ENCODE peak calls at places on chromosomes 5 and 9, in eight cellular contexts. V is A549, K is HepG2, A is fibroblast of lung, P is HCT116, J is mesenchymal stem cell, T is PC-9, G is PC-3. M is an unnamed sample.

GRCh38 chr9:124659099-124659659 is 111.9 kb downstream of the NR6A1 start:
- DNase-seq in J (peak; percentile 99), G (peak; percentile 69), K (peak; percentile 93), A (peak; percentile 97), T (peak; percentile 83), V (peak; percentile 78), P (no peak), M (peak; percentile 61)

GRCh38 chr5:1143670-1143951 is 31.7 kb upstream of the SLC12A7 start:
- DNase-seq in V (no peak), K (no peak), G (no peak), T (no peak), J (no peak), P (no peak), A (no peak), M (no peak)

GRCh38 chr5:143231426-143231825 is 172.1 kb downstream of the NR3C1 start:
- DNase-seq in J (no peak), T (no peak), K (no peak), A (no peak), P (no peak), V (no peak), G (no peak), M (no peak)

GRCh38 chr5:115543931-115544370 is 624 bp downstream of the FEM1C start:
- DNase-seq in K (peak; percentile 29), V (no peak), J (peak; percentile 76), G (peak; percentile 26), T (no peak), P (no peak), A (peak; percentile 52), M (peak; percentile 67)

GRCh38 chr9:24011206-24011605 is 185.2 kb upstream of the ELAVL2 start:
- DNase-seq in K (no peak), J (no peak), G (no peak), P (no peak), A (no peak), T (no peak), V (no peak), M (no peak)

GRCh38 chr9:71663216-71663615 is 105.1 kb downstream of the CEMIP2 start:
- DNase-seq in V (no peak), G (no peak), P (no peak), T (no peak), K (no peak), J (peak; percentile 18), A (peak; percentile 59), M (no peak)

GRCh38 chr5:171424726-171425125 is 5.3 kb downstream of the FGF18 start:
- DNase-seq in V (no peak), A (no peak), P (no peak), T (peak; percentile 51), G (no peak), J (no peak), K (no peak), M (no peak)

GRCh38 chr9:87122947-87123685 is 175.8 kb upstream of the GAS1 start:
- DNase-seq in V (no peak), A (peak; percentile 76), K (no peak), P (no peak), G (no peak), T (no peak), J (peak; percentile 87), M (no peak)

GRCh38 chr5:159038907-159039306 is 60.8 kb downstream of the EBF1 start:
- DNase-seq in P (no peak), V (no peak), A (peak; percentile 89), J (peak; percentile 90), G (no peak), K (no peak), T (no peak), M (no peak)

GRCh38 chr9:134323741-134324358 is 2.4 kb upstream of the RXRA start:
- DNase-seq in K (peak; percentile 61), G (no peak), P (peak; percentile 51), A (peak; percentile 75), V (no peak), T (peak; percentile 69), J (peak; percentile 59), M (no peak)

GRCh38 chr5:76332102-76332501 is 71.0 kb upstream of the IQGAP2 start:
- DNase-seq in K (peak; percentile 78), V (no peak), P (no peak), J (no peak), G (no peak), T (no peak), A (no peak), M (no peak)

GRCh38 chr5:746258-746761 is 38.2 kb downstream of the ZDHHC11B start:
- DNase-seq in A (no peak), G (no peak), V (no peak), J (no peak), P (no peak), T (no peak), K (no peak), M (no peak)

GRCh38 chr5:14665949-14666741 is 1.6 kb downstream of the OTULIN start:
- DNase-seq in A (peak; percentile 31), T (no peak), J (peak; percentile 44), K (peak; percentile 41), P (no peak), G (peak; percentile 47), V (peak; percentile 46), M (peak; percentile 87)

GRCh38 chr5:138369249-138369648 is 16.8 kb downstream of the KDM3B start:
- DNase-seq in T (no peak), A (no peak), V (no peak), J (no peak), K (no peak), P (no peak), G (no peak), M (no peak)

GRCh38 chr5:176658007-176658599 is 10.8 kb downstream of the TSPAN17 start:
- DNase-seq in T (peak; percentile 60), P (peak; percentile 34), V (peak; percentile 78), A (peak; percentile 48), J (peak; percentile 72), G (peak; percentile 68), K (peak; percentile 59), M (peak; percentile 75)

GRCh38 chr9:128053560-128053959 is 13.6 kb downstream of the NAIF1 start:
- DNase-seq in P (no peak), A (no peak), V (no peak), G (no peak), T (no peak), J (no peak), K (no peak), M (no peak)

GRCh38 chr9:35960029-35960655 is 2.2 kb upstream of the OR2S2 start:
- DNase-seq in J (peak; percentile 23), G (no peak), A (peak; percentile 91), P (no peak), T (no peak), K (no peak), V (no peak), M (no peak)

GRCh38 chr5:68333649-68334549 is 118.3 kb downstream of the PIK3R1 start:
- DNase-seq in G (peak; percentile 70), A (peak; percentile 95), K (peak; percentile 13), P (peak; percentile 89), J (peak; percentile 82), V (peak; percentile 46), T (peak; percentile 41), M (no peak)

GRCh38 chr5:40681351-40682311 is 1.9 kb downstream of the PTGER4 start:
- DNase-seq in K (no peak), A (peak; percentile 31), G (no peak), P (no peak), J (peak; percentile 38), T (no peak), V (no peak), M (no peak)

GRCh38 chr5:139708877-139709586 is 60.9 kb downstream of the CXXC5 start:
- DNase-seq in J (peak; percentile 91), T (peak; percentile 69), V (no peak), A (peak; percentile 76), P (no peak), G (no peak), K (peak; percentile 75), M (no peak)

GRCh38 chr5:139709587-139710369 is 61.6 kb downstream of the CXXC5 start:
- DNase-seq in P (no peak), V (no peak), A (no peak), G (no peak), T (no peak), J (peak; percentile 41), K (no peak), M (peak; percentile 51)

GRCh38 chr5:139707445-139708003 is 59.4 kb downstream of the CXXC5 start:
- DNase-seq in V (no peak), T (no peak), J (no peak), P (no peak), K (peak; percentile 68), A (no peak), G (no peak), M (no peak)

GRCh38 chr5:139710370-139711066 is 62.4 kb downstream of the CXXC5 start:
- DNase-seq in T (peak; percentile 44), P (no peak), A (peak; percentile 62), V (peak; percentile 47), K (peak; percentile 73), G (no peak), J (peak; percentile 93), M (peak; percentile 63)

GRCh38 chr5:139708434-139708849 is 60.3 kb downstream of the CXXC5 start:
- DNase-seq in K (no peak), P (no peak), A (no peak), T (no peak), G (no peak), J (no peak), V (no peak), M (no peak)
- H3K4me2 ChIP-seq in K (peak overlapping the region; percentile 87), P (peak overlapping the region; percentile 82), A (no peak overlapping the region), T (peak overlapping the region; percentile 78), G (no peak overlapping the region), J (no peak overlapping the region), V (no peak overlapping the region), M (peak overlapping the region; percentile 84)

DNA sequence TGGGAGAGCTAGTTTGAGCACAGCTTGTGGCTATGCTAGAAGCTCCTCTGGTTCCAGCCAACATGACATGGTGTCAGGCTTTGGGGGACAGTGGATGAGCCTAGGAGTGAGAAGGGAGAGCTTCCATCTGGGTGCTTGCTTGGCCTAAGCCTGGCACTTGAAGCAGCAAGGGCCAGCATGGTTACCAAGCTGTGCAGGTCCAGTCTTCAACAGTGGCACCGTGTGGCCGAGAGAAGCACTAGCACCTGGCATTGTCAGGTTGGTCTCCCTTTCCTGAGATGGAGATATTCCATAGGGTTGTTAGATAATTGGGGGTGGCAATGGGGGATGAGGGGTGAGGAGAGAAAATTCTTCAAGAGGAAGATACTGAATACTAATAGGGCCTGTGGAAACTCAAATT is 261.9 kb downstream of the PBX3 start:
- DNase-seq in P (peak; percentile 32), A (no peak), G (no peak), J (no peak), T (no peak), K (no peak), V (no peak), M (peak; percentile 7)
- H3K4me3 ChIP-seq in P (no peak overlapping the region), A (no peak overlapping the region), G (no peak overlapping the region), J (no peak overlapping the region), T (no peak overlapping the region), K (no peak overlapping the region), V (no peak overlapping the region), M (no peak overlapping the region)

DNA sequence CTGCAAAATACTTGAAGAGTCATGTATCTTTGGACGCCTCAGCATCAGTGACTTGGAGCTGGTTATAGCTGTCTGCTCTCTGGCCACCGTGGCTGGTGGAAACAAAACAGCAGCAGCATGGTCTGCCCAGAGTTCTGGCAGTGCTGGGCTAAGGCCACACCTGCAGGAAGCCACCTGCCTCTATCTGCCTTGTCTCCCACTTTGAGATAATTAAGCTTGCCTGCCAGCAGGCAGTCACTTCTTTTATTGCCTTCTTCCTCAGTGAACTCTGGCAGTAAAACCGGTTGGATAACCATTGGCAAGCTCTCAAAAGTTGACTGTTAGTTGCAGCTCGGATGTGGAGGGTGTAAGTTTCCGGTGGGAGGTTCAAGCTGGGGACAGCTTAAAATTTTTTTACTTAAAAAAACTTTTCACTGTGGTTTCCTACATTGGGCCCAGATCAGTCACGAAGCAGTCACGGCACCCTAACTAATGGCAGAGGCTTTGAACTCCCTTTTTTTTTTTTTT is 4.9 kb downstream of the SMIM3 start:
- DNase-seq in T (peak; percentile 75), V (no peak), A (peak; percentile 98), J (peak; percentile 88), K (no peak), P (peak; percentile 83), G (peak; percentile 97), M (peak; percentile 7)
- H3K4me1 ChIP-seq in T (peaks cover 34% of the 10 kb centered on the region), V (peaks cover 4% of the 10 kb centered on the region), A (peaks cover 31% of the 10 kb centered on the region), J (peaks cover 23% of the 10 kb centered on the region), K (peaks cover 81% of the 10 kb centered on the region), P (peaks cover 88% of the 10 kb centered on the region), G (peaks cover 50% of the 10 kb centered on the region), M (no peaks in the 10 kb centered on the region)

GRCh38 chr5:78547731-78548189 is 100.8 kb downstream of the LHFPL2 start:
- DNase-seq in K (no peak), T (no peak), G (no peak), P (no peak), V (no peak), J (peak; percentile 94), A (peak; percentile 77), M (no peak)
- H3K4me2 ChIP-seq in K (no peak overlapping the region), T (no peak overlapping the region), G (no peak overlapping the region), P (no peak overlapping the region), V (no peak overlapping the region), J (peak overlapping the region; percentile 8), A (peak overlapping the region; percentile 49), M (no peak overlapping the region)

M was measured in OCI-LY7.